ENCODE peak calls at places on chromosomes 5 and 9, in five cellular contexts. E, M, B, I and O are unnamed samples.

GRCh38 chr9:132412089-132412488 is 2.1 kb downstream of the CFAP77 start:
- DNase-seq in E (no peak), M (no peak), B (peak), I (peak), O (peak)

GRCh38 chr5:89187268-89187667 is 304.3 kb upstream of the MEF2C start:
- DNase-seq in E (no peak), M (no peak), B (no peak), I (no peak), O (no peak)

GRCh38 chr5:91283899-91284298 is 99.2 kb downstream of the ARRDC3 start:
- DNase-seq in E (no peak), M (no peak), B (no peak), I (no peak), O (no peak)

GRCh38 chr5:119315516-119315949 is 40.3 kb upstream of the TNFAIP8 start:
- DNase-seq in E (no peak), M (peak), B (no peak), I (no peak), O (no peak)

GRCh38 chr9:75455444-75455921 is 367.2 kb downstream of the OSTF1 start:
- DNase-seq in E (no peak), M (peak), B (no peak), I (no peak), O (no peak)

GRCh38 chr9:36881316-36882116 is 152.6 kb downstream of the PAX5 start:
- DNase-seq in E (no peak), M (no peak), B (no peak), I (no peak), O (no peak)

GRCh38 chr5:80964491-80964890 is 4.3 kb downstream of the RASGRF2 start:
- DNase-seq in E (no peak), M (no peak), B (no peak), I (no peak), O (no peak)

GRCh38 chr5:17163185-17163584 is 54.2 kb upstream of the BASP1 start:
- DNase-seq in E (no peak), M (no peak), B (no peak), I (no peak), O (no peak)

GRCh38 chr5:175873090-175873454 is 1.7 kb downstream of the CPLX2 start:
- DNase-seq in E (no peak), M (no peak), B (peak), I (peak), O (peak)

GRCh38 chr5:76175051-76175666 is 92.0 kb downstream of the SV2C start:
- DNase-seq in E (no peak), M (peak), B (peak), I (peak), O (peak)

GRCh38 chr9:120730661-120731514 is 16.6 kb upstream of the MEGF9 start:
- DNase-seq in E (peak), M (no peak), B (peak), I (no peak), O (no peak)

GRCh38 chr5:1009359-1010180 is 968 bp downstream of the NKD2 start:
- DNase-seq in E (peak), M (no peak), B (peak), I (no peak), O (peak)

GRCh38 chr5:139246394-139246793 is 47.1 kb upstream of the MATR3 start:
- DNase-seq in E (no peak), M (no peak), B (no peak), I (peak), O (peak)

GRCh38 chr5:116378007-116378831 is 196.4 kb downstream of the SEMA6A start:
- DNase-seq in E (no peak), M (no peak), B (peak), I (no peak), O (no peak)

GRCh38 chr5:16992006-16992405 is 55.9 kb upstream of the MYO10 start:
- DNase-seq in E (no peak), M (no peak), B (no peak), I (no peak), O (no peak)

GRCh38 chr5:32261198-32261597 is 51.5 kb downstream of the MTMR12 start:
- DNase-seq in E (no peak), M (no peak), B (no peak), I (no peak), O (no peak)

GRCh38 chr9:72721086-72721485 is 199.7 kb downstream of the TMC1 start:
- DNase-seq in E (no peak), M (no peak), B (no peak), I (no peak), O (no peak)

GRCh38 chr5:81046041-81046440 is 85.9 kb downstream of the RASGRF2 start:
- DNase-seq in E (no peak), M (no peak), B (no peak), I (no peak), O (no peak)

GRCh38 chr5:130549884-130550552 is 615.0 kb downstream of the HINT1 start:
- DNase-seq in E (no peak), M (no peak), B (no peak), I (no peak), O (no peak)

GRCh38 chr9:68704804-68705635 is at the start of gene PIP5K1B:
- DNase-seq in E (peak), M (no peak), B (peak), I (peak), O (peak)